ENCODE peak calls at places on chromosomes 12 and 14, in nine cellular contexts. Q is HCT116, V is sigmoid colon, K is stomach, U is transverse colon, A is H1, L is prostate gland, R is esophagus muscularis mucosa, W is spleen. G is an unnamed sample. For H3K36me3, the result is how much of the 10 kb centered on the place peaks cover.

GRCh38 chr12:93803408-93803807 is 126.2 kb downstream of the CRADD start:
- DNase-seq in Q (no peak), V (no peak), K (no peak), U (no peak), A (no peak), L (peak), R (no peak), W (no peak), G (no peak)

GRCh38 chr12:12121022-12121421 is 50.3 kb downstream of the BCL2L14 start:
- DNase-seq in Q (no peak), V (no peak), K (no peak), U (no peak), A (no peak), L (no peak), R (no peak), W (no peak), G (no peak)

GRCh38 chr12:64669270-64669842 is 59.1 kb downstream of the RASSF3 start:
- DNase-seq in Q (no peak), V (peak), K (peak), U (peak), A (no peak), L (no peak), R (no peak), W (peak), G (no peak)

GRCh38 chr12:116818341-116818856 is 62.8 kb downstream of the HRK start:
- DNase-seq in Q (no peak), V (no peak), K (peak), U (peak), A (no peak), L (peak), R (no peak), W (peak), G (no peak)

GRCh38 chr12:55365086-55365485 is 2.3 kb downstream of the OR6C75 start:
- DNase-seq in Q (no peak), V (no peak), K (no peak), U (no peak), A (no peak), L (no peak), R (no peak), W (no peak), G (no peak)

GRCh38 chr14:91265404-91265803 is 20.9 kb upstream of the GPR68 start:
- DNase-seq in Q (no peak), V (no peak), K (no peak), U (no peak), A (no peak), L (peak), R (no peak), W (no peak), G (no peak)

GRCh38 chr14:78023112-78023511 is 147.1 kb upstream of the NRXN3 start:
- DNase-seq in Q (no peak), V (no peak), K (no peak), U (no peak), A (no peak), L (no peak), R (no peak), W (no peak), G (no peak)

GRCh38 chr12:121033625-121034349 is 5.3 kb downstream of the OASL start:
- DNase-seq in Q (peak), V (no peak), K (peak), U (no peak), A (no peak), L (no peak), R (no peak), W (no peak), G (no peak)

GRCh38 chr12:73180734-73181133 is 908.6 kb downstream of the TRHDE start:
- DNase-seq in Q (no peak), V (no peak), K (no peak), U (no peak), A (no peak), L (no peak), R (no peak), W (no peak), G (no peak)

GRCh38 chr12:43338848-43339526 is 213.0 kb downstream of the ADAMTS20 start:
- DNase-seq in Q (peak), V (no peak), K (no peak), U (no peak), A (peak), L (no peak), R (no peak), W (no peak), G (no peak)

GRCh38 chr12:80902711-80903110 is 35.0 kb downstream of the LIN7A start:
- DNase-seq in Q (no peak), V (no peak), K (no peak), U (no peak), A (no peak), L (no peak), R (no peak), W (no peak), G (no peak)

GRCh38 chr14:68215628-68216027 is 396.0 kb downstream of the RAD51B start:
- DNase-seq in Q (no peak), V (no peak), K (no peak), U (no peak), A (no peak), L (no peak), R (no peak), W (no peak), G (no peak)

GRCh38 chr12:51921017-51921725 is 13.9 kb downstream of the ACVRL1 start:
- DNase-seq in Q (no peak), V (peak), K (no peak), U (no peak), A (no peak), L (no peak), R (no peak), W (no peak), G (peak)

GRCh38 chr12:57534250-57534649 is 11.6 kb downstream of the MBD6 start:
- DNase-seq in Q (no peak), V (no peak), K (no peak), U (no peak), A (no peak), L (no peak), R (no peak), W (no peak), G (no peak)
- H3K36me3 ChIP-seq in Q (under half), V (half or more), K (half or more), U (half or more), A (half or more), L (under half), R (half or more), W (half or more), G (half or more)

DNA sequence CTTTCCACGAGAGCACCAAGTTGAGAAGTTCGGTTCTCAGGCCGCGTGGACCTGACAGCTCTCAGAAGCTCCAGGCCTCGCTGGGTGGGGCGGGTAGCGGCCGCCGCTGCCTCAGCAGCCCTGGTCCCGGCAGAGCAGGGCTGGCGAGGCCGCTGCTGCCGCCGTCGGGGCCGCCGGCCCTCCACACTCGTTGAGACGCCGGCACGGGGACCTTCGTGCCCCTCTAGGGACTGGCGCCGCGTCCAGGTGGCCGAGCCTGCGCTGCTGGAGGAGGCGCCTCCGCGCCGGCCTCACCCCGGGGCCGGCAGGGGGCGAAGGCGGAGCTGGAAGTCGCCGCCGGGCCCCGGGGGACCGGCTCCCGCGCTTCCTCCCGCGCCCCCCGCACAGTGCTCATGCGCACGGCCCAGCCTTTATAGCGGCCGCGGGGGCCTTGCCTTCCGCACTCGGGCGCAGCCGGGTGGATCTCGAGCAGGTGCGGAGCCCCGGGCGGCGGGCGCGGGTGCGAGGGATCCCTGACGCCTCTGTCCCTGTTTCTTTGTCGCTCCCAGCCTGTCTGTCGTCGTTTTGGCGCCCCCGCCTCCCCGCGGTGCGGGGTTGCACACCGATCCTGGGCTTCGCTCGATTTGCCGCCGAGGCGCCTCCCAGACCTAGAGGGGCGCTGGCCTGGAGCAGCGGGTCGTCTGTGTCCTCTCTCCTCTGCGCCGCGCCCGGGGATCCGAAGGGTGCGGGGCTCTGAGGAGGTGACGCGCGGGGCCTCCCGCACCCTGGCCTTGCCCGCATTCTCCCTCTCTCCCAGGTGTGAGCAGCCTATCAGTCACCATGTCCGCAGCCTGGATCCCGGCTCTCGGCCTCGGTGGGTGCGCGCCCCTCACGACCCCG is at the start of gene COCH:
- DNase-seq in Q (peak), V (no peak), K (peak), U (peak), A (no peak), L (no peak), R (no peak), W (peak), G (no peak)
- TF ChIP-seq POLR2A in Q (no peak), V (no peak), K (no peak), U (no peak), A (no peak), L (no peak), R (no peak), W (no peak), G (no peak)

DNA sequence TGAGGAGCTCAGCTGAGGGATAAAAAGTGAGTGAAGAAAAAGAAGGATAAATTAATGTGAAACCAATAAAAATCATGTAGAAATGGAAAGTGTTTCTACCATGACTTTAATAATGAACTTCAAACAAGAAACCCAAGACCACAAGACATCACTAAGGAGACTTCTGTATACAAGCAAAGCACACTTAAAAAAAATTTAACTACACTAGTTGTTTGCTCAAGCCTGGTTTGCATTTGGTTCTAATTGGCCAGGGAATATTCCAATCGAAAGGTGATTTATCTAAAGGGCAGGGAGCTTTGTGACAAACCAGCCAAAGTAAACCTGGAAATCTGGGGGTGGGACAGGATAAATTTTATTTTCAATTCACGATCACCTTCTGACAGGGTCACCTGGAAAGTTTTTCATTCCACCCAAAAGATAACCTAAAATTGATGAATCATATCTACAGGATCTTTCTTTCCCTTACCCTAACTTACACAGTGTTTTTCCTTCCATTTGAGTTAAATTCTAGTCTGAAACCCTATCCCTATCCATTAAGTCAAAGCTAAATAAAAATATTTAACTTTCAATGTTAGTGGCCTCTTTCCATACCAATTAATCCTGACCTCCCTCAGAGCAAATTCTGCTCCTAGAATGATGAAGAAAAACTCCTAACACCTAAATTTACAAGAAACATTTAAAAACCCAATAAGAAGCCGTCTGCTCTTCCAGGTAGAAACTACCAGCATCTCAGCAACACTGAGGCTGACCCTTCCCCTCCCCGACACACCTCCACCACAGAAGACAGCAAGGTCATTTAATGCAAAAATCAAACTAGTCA is 2.5 kb downstream of the EGLN3 start:
- DNase-seq in Q (no peak), V (no peak), K (no peak), U (no peak), A (no peak), L (no peak), R (peak), W (no peak), G (no peak)
- TF ChIP-seq POLR2AphosphoS5 in Q (no peak), V (no peak), K (no peak), U (no peak), A (no peak), L (no peak), R (no peak), W (no peak), G (no peak)

GRCh38 chr12:48671231-48671856 is 10.7 kb downstream of the KANSL2 start:
- DNase-seq in Q (no peak), V (no peak), K (no peak), U (no peak), A (no peak), L (no peak), R (no peak), W (no peak), G (no peak)
- H3K36me3 ChIP-seq in Q (half or more), V (half or more), K (half or more), U (half or more), A (half or more), L (under half), R (half or more), W (half or more), G (half or more)

DNA sequence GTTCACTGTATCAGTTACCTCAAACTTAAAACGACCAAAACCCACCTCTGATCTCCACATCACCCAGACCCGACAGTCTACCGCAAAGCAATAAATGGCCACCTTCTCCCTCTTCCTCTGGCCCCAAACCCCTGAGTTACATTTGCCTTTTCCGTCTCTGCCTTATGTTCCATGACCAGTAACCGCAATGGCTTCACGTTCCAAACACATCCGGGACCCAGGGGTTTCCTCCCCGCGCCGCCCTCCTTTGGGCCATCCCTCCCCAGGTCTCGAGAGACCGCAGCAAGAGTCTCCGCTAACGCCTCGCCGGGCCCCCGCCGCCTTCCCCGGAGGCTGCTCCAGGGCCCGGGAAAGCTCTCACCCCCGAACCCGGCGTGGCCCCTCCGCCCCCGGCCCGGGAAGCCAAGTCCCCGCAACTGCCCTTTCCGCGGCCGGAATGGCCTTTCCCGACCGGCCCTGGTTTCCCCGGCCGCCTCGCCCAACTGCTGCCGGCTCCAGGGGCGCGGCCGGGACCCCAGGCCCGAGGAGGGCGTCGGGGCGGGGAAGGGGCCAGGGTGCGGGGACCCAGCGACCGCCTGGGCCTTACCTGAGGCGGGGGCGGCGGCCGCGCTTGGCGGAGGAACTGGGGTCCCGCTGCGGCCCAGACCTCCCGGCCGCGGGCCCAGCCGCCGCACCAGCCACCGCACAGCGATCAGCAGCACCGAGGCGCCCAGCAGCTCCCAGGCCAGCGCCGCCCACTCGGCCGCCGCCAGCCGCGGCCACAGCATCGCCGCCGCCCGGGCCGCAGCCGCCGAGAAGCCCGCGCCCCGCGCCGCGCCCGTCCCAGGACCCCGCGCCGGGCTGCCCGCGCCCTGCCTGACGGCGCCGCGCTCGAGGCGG is at the start of gene ANKLE2:
- DNase-seq in Q (no peak), V (peak), K (peak), U (peak), A (no peak), L (no peak), R (no peak), W (peak), G (peak)
- TF ChIP-seq POLR2A in Q (no peak), V (no peak), K (no peak), U (no peak), A (peak), L (peak), R (no peak), W (no peak), G (no peak)

GRCh38 chr12:110279976-110280783 is 867 bp upstream of the ATP2A2 start:
- DNase-seq in Q (no peak), V (peak), K (peak), U (peak), A (no peak), L (peak), R (no peak), W (no peak), G (peak)
- TF ChIP-seq POLR2AphosphoS5 in Q (no peak), V (no peak), K (no peak), U (no peak), A (no peak), L (no peak), R (no peak), W (no peak), G (no peak)

DNA sequence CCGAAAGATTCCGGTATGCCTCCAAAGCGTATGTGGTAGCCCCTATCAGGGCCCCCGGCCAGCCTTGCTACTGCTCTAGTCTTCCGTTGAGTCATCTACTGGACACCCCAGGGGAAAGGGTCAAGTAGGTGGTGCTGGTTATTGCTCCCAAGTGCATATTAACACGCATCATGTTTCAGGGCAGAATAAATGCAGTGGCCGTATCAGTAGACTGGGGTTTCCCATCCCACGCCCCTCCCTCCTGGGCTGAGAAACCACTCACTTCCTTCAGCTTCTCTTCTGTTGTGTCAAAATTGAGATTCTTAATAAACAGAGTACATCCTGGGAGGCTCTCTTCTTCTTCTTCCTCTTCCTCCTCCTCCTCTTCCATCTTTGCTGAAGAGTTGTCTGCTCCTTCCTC is 39.3 kb downstream of the RBM19 start:
- DNase-seq in Q (no peak), V (no peak), K (no peak), U (no peak), A (no peak), L (no peak), R (no peak), W (no peak), G (no peak)
- H3K36me3 ChIP-seq in Q (under half), V (under half), K (under half), U (under half), A (under half), L (under half), R (half or more), W (half or more), G (half or more)

GRCh38 chr12:108856428-108857157 is 790 bp downstream of the SSH1 start:
- DNase-seq in Q (no peak), V (peak), K (peak), U (peak), A (no peak), L (peak), R (no peak), W (peak), G (peak)
- TF ChIP-seq POLR2A in Q (no peak), V (no peak), K (no peak), U (peak), A (no peak), L (peak), R (peak), W (no peak), G (no peak)